ENCODE peak calls at places on chromosomes 13 and 19, in five cellular contexts. One of them, this sample, is unnamed.

GRCh38 chr19:15378529-15379082 is 981 bp downstream of the AKAP8 start:
- DNase-seq in GM12878: no peak
- DNase-seq in SK-N-SH: peak
- DNase-seq in H1: no peak
- DNase-seq in K562: peak
- DNase-seq in this sample: peak

GRCh38 chr19:12868540-12869112 is 12.6 kb downstream of the DNASE2 start:
- DNase-seq in H1: peak
- DNase-seq in GM12878: no peak
- DNase-seq in K562: peak
- DNase-seq in SK-N-SH: peak
- DNase-seq in this sample: peak

GRCh38 chr19:16376649-16377048 is 52.0 kb downstream of the KLF2 start:
- DNase-seq in SK-N-SH: peak
- DNase-seq in GM12878: no peak
- DNase-seq in H1: peak
- DNase-seq in K562: peak
- DNase-seq in this sample: no peak

GRCh38 chr19:10334340-10335148 is 1.2 kb upstream of the RAVER1 start:
- DNase-seq in SK-N-SH: peak
- DNase-seq in K562: peak
- DNase-seq in H1: peak
- DNase-seq in GM12878: no peak
- DNase-seq in this sample: peak

GRCh38 chr19:2695288-2695866 is 7.1 kb downstream of the GNG7 start:
- DNase-seq in K562: no peak
- DNase-seq in SK-N-SH: no peak
- DNase-seq in H1: no peak
- DNase-seq in GM12878: no peak
- DNase-seq in this sample: no peak

GRCh38 chr19:48975947-48976847 is 11.1 kb downstream of the FTL start:
- DNase-seq in H1: peak
- DNase-seq in K562: peak
- DNase-seq in GM12878: no peak
- DNase-seq in SK-N-SH: peak
- DNase-seq in this sample: no peak

GRCh38 chr13:50901701-50902100 is 7.9 kb upstream of the RNASEH2B start:
- DNase-seq in K562: no peak
- DNase-seq in GM12878: no peak
- DNase-seq in H1: no peak
- DNase-seq in SK-N-SH: no peak
- DNase-seq in this sample: peak

GRCh38 chr13:39684531-39685137 is 29.2 kb downstream of the COG6 start:
- DNase-seq in GM12878: no peak
- DNase-seq in SK-N-SH: peak
- DNase-seq in H1: no peak
- DNase-seq in K562: peak
- DNase-seq in this sample: no peak

GRCh38 chr13:24134772-24135171 is 25.7 kb upstream of the SPATA13 start:
- DNase-seq in GM12878: no peak
- DNase-seq in SK-N-SH: no peak
- DNase-seq in K562: no peak
- DNase-seq in H1: no peak
- DNase-seq in this sample: no peak

GRCh38 chr13:95304446-95304845 is 3.2 kb upstream of the ABCC4 start:
- DNase-seq in GM12878: no peak
- DNase-seq in SK-N-SH: no peak
- DNase-seq in H1: no peak
- DNase-seq in K562: no peak
- DNase-seq in this sample: no peak

GRCh38 chr13:40505196-40505595 is 161.2 kb downstream of the FOXO1 start:
- DNase-seq in H1: no peak
- DNase-seq in SK-N-SH: no peak
- DNase-seq in GM12878: no peak
- DNase-seq in K562: no peak
- DNase-seq in this sample: no peak

GRCh38 chr19:31533114-31533513 is 183.9 kb upstream of the TSHZ3 start:
- DNase-seq in GM12878: no peak
- DNase-seq in H1: peak
- DNase-seq in SK-N-SH: no peak
- DNase-seq in K562: no peak
- DNase-seq in this sample: no peak

GRCh38 chr19:43290568-43291359 is 21.4 kb upstream of the PSG9 start:
- DNase-seq in GM12878: no peak
- DNase-seq in SK-N-SH: no peak
- DNase-seq in K562: no peak
- DNase-seq in H1: peak
- DNase-seq in this sample: no peak

GRCh38 chr19:46076951-46077814 is 36.4 kb upstream of the IGFL4 start:
- DNase-seq in GM12878: no peak
- DNase-seq in H1: peak
- DNase-seq in K562: peak
- DNase-seq in SK-N-SH: peak
- DNase-seq in this sample: peak

GRCh38 chr19:41161903-41162302 is 31.1 kb upstream of the CYP2S1 start:
- DNase-seq in K562: peak
- DNase-seq in H1: peak
- DNase-seq in SK-N-SH: no peak
- DNase-seq in GM12878: no peak
- DNase-seq in this sample: no peak

DNA sequence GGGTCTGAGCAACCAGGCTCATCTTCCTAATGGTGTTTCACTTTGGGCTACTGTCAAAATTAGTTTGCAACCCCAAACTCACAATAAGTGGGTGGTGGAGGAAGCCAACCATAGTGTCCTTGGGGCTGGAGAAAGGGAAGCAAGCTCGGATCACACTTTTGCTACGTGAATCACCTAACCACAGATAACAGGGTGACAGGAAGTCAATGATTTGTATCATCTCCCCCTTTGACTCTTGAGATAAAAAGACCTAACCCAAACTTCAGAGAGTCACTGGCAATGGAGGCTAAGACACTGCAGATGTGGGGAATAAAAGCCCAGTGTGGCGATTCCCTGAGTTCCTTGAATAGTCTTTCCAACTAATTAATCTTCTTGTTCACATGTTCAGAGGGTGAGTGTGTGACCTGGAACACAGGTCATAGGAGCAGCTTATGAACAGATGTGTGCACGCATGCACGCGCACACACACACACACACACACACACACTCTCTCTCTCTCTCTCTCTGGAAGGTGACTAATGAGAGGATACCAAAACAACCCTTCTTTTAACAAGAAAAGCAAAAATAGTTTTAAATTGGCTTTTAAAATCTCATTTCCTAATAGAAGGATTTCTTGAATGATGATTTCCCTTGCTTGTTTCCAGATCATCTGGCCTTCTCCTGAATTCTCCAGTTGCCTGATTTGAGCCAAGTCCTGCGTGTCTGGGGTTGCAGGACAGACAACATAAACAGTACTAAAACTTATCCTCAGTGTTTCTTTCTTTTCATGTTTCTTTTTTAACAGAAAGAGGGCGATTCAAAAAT is 21.2 kb upstream of the DOCK9 start:
- DNase-seq in GM12878: peak
- DNase-seq in H1: no peak
- DNase-seq in K562: peak
- DNase-seq in SK-N-SH: no peak
- DNase-seq in this sample: no peak
- TF ChIP-seq JUND in GM12878: no peak
- TF ChIP-seq JUND in H1: no peak
- TF ChIP-seq JUND in K562: peak
- TF ChIP-seq JUND in SK-N-SH: no peak
- TF ChIP-seq JUND in this sample: no peak

GRCh38 chr19:50568321-50569022 is at the start of gene LRRC4B:
- DNase-seq in SK-N-SH: peak
- DNase-seq in K562: peak
- DNase-seq in H1: peak
- DNase-seq in GM12878: no peak
- DNase-seq in this sample: no peak

GRCh38 chr19:50567052-50567841 is 988 bp downstream of the LRRC4B start:
- DNase-seq in K562: peak
- DNase-seq in SK-N-SH: peak
- DNase-seq in GM12878: no peak
- DNase-seq in H1: peak
- DNase-seq in this sample: peak

GRCh38 chr19:50564229-50565105 is 3.8 kb downstream of the LRRC4B start:
- DNase-seq in SK-N-SH: no peak
- DNase-seq in GM12878: no peak
- DNase-seq in K562: no peak
- DNase-seq in H1: no peak
- DNase-seq in this sample: no peak

GRCh38 chr19:50567882-50568281 is 353 bp downstream of the LRRC4B start:
- DNase-seq in SK-N-SH: peak
- DNase-seq in K562: no peak
- DNase-seq in GM12878: no peak
- DNase-seq in H1: no peak
- DNase-seq in this sample: no peak

GRCh38 chr19:50565984-50566903 is 2.0 kb downstream of the LRRC4B start:
- DNase-seq in H1: peak
- DNase-seq in K562: no peak
- DNase-seq in SK-N-SH: no peak
- DNase-seq in GM12878: no peak
- DNase-seq in this sample: no peak
- TF ChIP-seq JUND in H1: no peak
- TF ChIP-seq JUND in K562: no peak
- TF ChIP-seq JUND in SK-N-SH: no peak
- TF ChIP-seq JUND in GM12878: no peak
- TF ChIP-seq JUND in this sample: no peak

GRCh38 chr13:91353494-91353893 is 6.0 kb downstream of the MIR17HG start:
- DNase-seq in SK-N-SH: no peak
- DNase-seq in H1: no peak
- DNase-seq in K562: no peak
- DNase-seq in GM12878: no peak
- DNase-seq in this sample: no peak

GRCh38 chr13:91356919-91357612 is 9.6 kb downstream of the MIR17HG start:
- DNase-seq in K562: peak
- DNase-seq in SK-N-SH: no peak
- DNase-seq in GM12878: no peak
- DNase-seq in H1: no peak
- DNase-seq in this sample: no peak

GRCh38 chr13:91355826-91356710 is 8.6 kb downstream of the MIR17HG start:
- DNase-seq in H1: no peak
- DNase-seq in SK-N-SH: no peak
- DNase-seq in GM12878: no peak
- DNase-seq in K562: no peak
- DNase-seq in this sample: no peak

GRCh38 chr13:91357613-91358383 is 10.3 kb downstream of the MIR17HG start:
- DNase-seq in GM12878: no peak
- DNase-seq in SK-N-SH: no peak
- DNase-seq in H1: no peak
- DNase-seq in K562: peak
- DNase-seq in this sample: no peak

GRCh38 chr13:91355099-91355825 is 7.8 kb downstream of the MIR17HG start:
- DNase-seq in GM12878: no peak
- DNase-seq in H1: no peak
- DNase-seq in SK-N-SH: no peak
- DNase-seq in K562: no peak
- DNase-seq in this sample: no peak
- TF ChIP-seq JUND in GM12878: no peak
- TF ChIP-seq JUND in H1: no peak
- TF ChIP-seq JUND in SK-N-SH: no peak
- TF ChIP-seq JUND in K562: no peak
- TF ChIP-seq JUND in this sample: no peak

GRCh38 chr13:33073338-33073737 is 57.1 kb downstream of the KL start:
- DNase-seq in H1: no peak
- DNase-seq in K562: no peak
- DNase-seq in SK-N-SH: no peak
- DNase-seq in GM12878: no peak
- DNase-seq in this sample: no peak
- TF ChIP-seq JUND in H1: no peak
- TF ChIP-seq JUND in K562: no peak
- TF ChIP-seq JUND in SK-N-SH: no peak
- TF ChIP-seq JUND in GM12878: no peak
- TF ChIP-seq JUND in this sample: no peak

GRCh38 chr19:22918221-22918620 is 84.8 kb downstream of the ZNF728 start:
- DNase-seq in GM12878: no peak
- DNase-seq in SK-N-SH: no peak
- DNase-seq in K562: no peak
- DNase-seq in H1: no peak
- DNase-seq in this sample: no peak
- TF ChIP-seq JUND in GM12878: no peak
- TF ChIP-seq JUND in SK-N-SH: no peak
- TF ChIP-seq JUND in K562: no peak
- TF ChIP-seq JUND in H1: no peak
- TF ChIP-seq JUND in this sample: no peak

DNA sequence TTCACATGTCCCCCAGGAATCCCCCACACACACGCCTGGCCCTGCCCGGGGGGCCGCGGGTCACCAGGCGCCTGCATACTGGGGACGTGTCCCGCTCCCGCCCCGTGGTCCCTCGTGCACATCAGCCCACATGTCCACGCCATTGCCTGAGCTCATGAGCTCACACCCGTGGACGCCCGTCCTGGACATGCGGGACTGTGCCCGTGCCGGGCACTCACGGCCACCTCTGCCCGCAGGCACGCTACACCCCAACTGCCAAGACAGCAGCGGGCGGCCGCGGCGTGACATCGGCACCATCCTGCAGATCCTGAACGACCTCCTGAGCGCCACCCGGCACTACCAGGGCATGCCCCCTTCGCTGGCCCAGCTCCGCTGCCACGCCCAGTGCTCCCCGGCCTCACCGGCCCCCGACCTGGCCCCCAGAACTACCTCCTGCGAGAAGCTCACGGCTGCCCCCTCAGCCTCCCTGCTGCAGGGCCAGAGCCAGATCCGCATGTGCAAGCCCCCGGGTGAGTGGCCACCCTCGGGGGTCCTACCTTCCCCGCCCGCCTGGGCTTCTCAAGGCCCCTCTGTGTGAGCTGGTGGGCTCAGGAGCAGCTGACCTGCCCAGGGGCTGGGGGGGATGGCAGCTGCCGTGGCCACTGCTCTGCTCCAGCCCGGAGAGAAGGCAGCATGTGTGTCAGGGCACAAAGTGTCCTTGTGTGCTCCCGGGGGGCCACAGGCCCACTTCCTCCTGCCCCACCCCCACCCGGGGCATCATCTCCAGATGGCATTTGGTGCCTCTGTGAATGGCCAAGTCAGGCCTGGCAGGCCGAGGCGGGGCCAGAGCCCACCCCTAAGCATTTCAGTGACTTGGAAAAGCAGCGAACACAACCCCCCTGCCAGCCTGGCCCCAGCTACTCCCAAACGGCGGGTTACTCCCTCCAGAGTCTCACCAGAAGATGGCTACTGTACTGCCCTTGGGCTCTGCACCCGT is 7.1 kb downstream of the MIDN start:
- DNase-seq in SK-N-SH: no peak
- DNase-seq in GM12878: no peak
- DNase-seq in K562: no peak
- DNase-seq in H1: no peak
- DNase-seq in this sample: no peak
- TF ChIP-seq JUND in SK-N-SH: no peak
- TF ChIP-seq JUND in GM12878: no peak
- TF ChIP-seq JUND in K562: no peak
- TF ChIP-seq JUND in H1: no peak
- TF ChIP-seq JUND in this sample: no peak